ENCODE peak calls at places on chromosome 18, in seven cellular contexts. D is fibroblast of mammary gland, G is A549, J is GM12864, O is cardiac fibroblast, P is IMR-90, C is AG04450. Z is an unnamed sample.

GRCh38 chr18:23924813-23925212 is 89.7 kb upstream of the TTC39C start:
- DNase-seq in G (no peak), P (peak), D (peak), C (no peak), J (no peak), O (peak), Z (no peak)

GRCh38 chr18:10020176-10020575 is 106.4 kb downstream of the VAPA start:
- DNase-seq in J (no peak), D (no peak), P (no peak), O (peak), G (no peak), C (no peak), Z (no peak)

GRCh38 chr18:48815581-48816324 is 135.0 kb downstream of the SMAD7 start:
- DNase-seq in C (no peak), P (peak), J (no peak), O (no peak), G (no peak), D (no peak), Z (no peak)

GRCh38 chr18:58592223-58593214 is 36.4 kb downstream of the ALPK2 start:
- DNase-seq in C (no peak), D (no peak), O (no peak), G (no peak), J (no peak), P (no peak), Z (no peak)

GRCh38 chr18:11658989-11659388 is 30.1 kb upstream of the GNAL start:
- DNase-seq in P (no peak), D (no peak), J (no peak), O (no peak), C (no peak), G (no peak), Z (no peak)

GRCh38 chr18:79489048-79489899 is 93.5 kb downstream of the NFATC1 start:
- DNase-seq in C (no peak), J (no peak), G (no peak), D (no peak), P (no peak), O (no peak), Z (no peak)

GRCh38 chr18:50662177-50662576 is 102.3 kb downstream of the MAPK4 start:
- DNase-seq in C (no peak), O (no peak), G (peak), J (peak), P (peak), D (peak), Z (no peak)

GRCh38 chr18:54916507-54916906 is 42.8 kb downstream of the CCDC68 start:
- DNase-seq in D (no peak), O (no peak), C (no peak), G (no peak), P (no peak), J (no peak), Z (no peak)

GRCh38 chr18:35497006-35497333 is 790 bp downstream of the INO80C start:
- DNase-seq in P (peak), O (peak), J (no peak), C (no peak), G (no peak), D (peak), Z (peak)

GRCh38 chr18:22166070-22166972 is 3.1 kb upstream of the GATA6 start:
- DNase-seq in C (no peak), P (no peak), G (peak), O (peak), J (no peak), D (no peak), Z (no peak)

GRCh38 chr18:77096936-77097886 is 35.4 kb downstream of the MBP start:
- DNase-seq in G (no peak), O (no peak), P (no peak), D (no peak), C (no peak), J (no peak), Z (no peak)

GRCh38 chr18:24659837-24660720 is 199.6 kb downstream of the HRH4 start:
- DNase-seq in P (peak), O (peak), D (peak), C (no peak), G (no peak), J (peak), Z (peak)

GRCh38 chr18:48819276-48819675 is 131.5 kb downstream of the SMAD7 start:
- DNase-seq in G (no peak), C (no peak), D (no peak), J (no peak), P (no peak), O (no peak), Z (no peak)

GRCh38 chr18:58687871-58688308 is 16.6 kb downstream of the MALT1 start:
- DNase-seq in O (no peak), J (peak), G (no peak), D (no peak), C (no peak), P (no peak), Z (no peak)

GRCh38 chr18:27750014-27750413 is 426.9 kb downstream of the CDH2 start:
- DNase-seq in P (peak), J (no peak), O (peak), D (peak), G (peak), C (no peak), Z (peak)

GRCh38 chr18:80175451-80176235 is 66.6 kb downstream of the ADNP2 start:
- DNase-seq in P (no peak), O (no peak), G (no peak), D (no peak), C (no peak), J (no peak), Z (no peak)

GRCh38 chr18:10245517-10246175 is 208.8 kb upstream of the APCDD1 start:
- DNase-seq in O (no peak), J (no peak), P (no peak), D (no peak), C (no peak), G (no peak), Z (no peak)

GRCh38 chr18:26864658-26865057 is 849 bp downstream of the AQP4 start:
- DNase-seq in O (no peak), J (peak), C (no peak), G (no peak), P (no peak), D (no peak), Z (no peak)

GRCh38 chr18:48222118-48222517 is 187.1 kb downstream of the ZBTB7C start:
- DNase-seq in O (peak), D (peak), G (peak), J (peak), P (no peak), C (no peak), Z (peak)

GRCh38 chr18:28161608-28162599 is 15.0 kb downstream of the CDH2 start:
- DNase-seq in G (peak), J (no peak), O (no peak), D (peak), C (no peak), P (peak), Z (no peak)

GRCh38 chr18:11324510-11324909 is 175.1 kb upstream of the PIEZO2 start:
- DNase-seq in O (peak), J (no peak), P (peak), G (no peak), D (peak), C (no peak), Z (peak)

GRCh38 chr18:25672490-25672889 is 320.5 kb upstream of the ZNF521 start:
- DNase-seq in C (no peak), O (no peak), D (no peak), P (no peak), J (no peak), G (no peak), Z (no peak)

GRCh38 chr18:27983780-27984179 is 193.2 kb downstream of the CDH2 start:
- DNase-seq in J (no peak), P (no peak), C (no peak), G (no peak), D (no peak), O (no peak), Z (no peak)

GRCh38 chr18:66077066-66077465 is 326.3 kb downstream of the CDH7 start:
- DNase-seq in J (no peak), P (no peak), C (no peak), O (no peak), D (no peak), G (no peak), Z (no peak)

GRCh38 chr18:25282282-25282681 is 69.7 kb downstream of the ZNF521 start:
- DNase-seq in C (no peak), P (no peak), O (no peak), J (no peak), G (no peak), D (no peak), Z (no peak)

GRCh38 chr18:77374106-77374505 is 124.5 kb downstream of the GALR1 start:
- DNase-seq in O (no peak), C (no peak), P (no peak), G (no peak), D (no peak), J (no peak), Z (peak)

GRCh38 chr18:27008575-27008974 is 143.1 kb upstream of the AQP4 start:
- DNase-seq in G (no peak), J (no peak), O (no peak), D (no peak), P (no peak), C (no peak), Z (no peak)

GRCh38 chr18:74567805-74568204 is 29.9 kb upstream of the ZNF407 start:
- DNase-seq in C (no peak), P (no peak), G (no peak), D (no peak), J (no peak), O (no peak), Z (no peak)
- TF ChIP-seq CTCF in C (no peak), P (no peak), G (no peak), D (no peak), J (peak), O (no peak), Z (no peak)

GRCh38 chr18:45775726-45776125 is 49.7 kb upstream of the SIGLEC15 start:
- DNase-seq in O (no peak), J (no peak), C (no peak), P (no peak), G (no peak), D (peak), Z (no peak)
- H3K4me3 ChIP-seq in O (peak), J (peak), C (peak), P (peak), G (peak), D (peak), Z (peak)

GRCh38 chr18:68627812-68628211 is 87.1 kb downstream of the TMX3 start:
- DNase-seq in C (no peak), G (no peak), P (no peak), O (no peak), J (no peak), D (no peak), Z (no peak)

DNA sequence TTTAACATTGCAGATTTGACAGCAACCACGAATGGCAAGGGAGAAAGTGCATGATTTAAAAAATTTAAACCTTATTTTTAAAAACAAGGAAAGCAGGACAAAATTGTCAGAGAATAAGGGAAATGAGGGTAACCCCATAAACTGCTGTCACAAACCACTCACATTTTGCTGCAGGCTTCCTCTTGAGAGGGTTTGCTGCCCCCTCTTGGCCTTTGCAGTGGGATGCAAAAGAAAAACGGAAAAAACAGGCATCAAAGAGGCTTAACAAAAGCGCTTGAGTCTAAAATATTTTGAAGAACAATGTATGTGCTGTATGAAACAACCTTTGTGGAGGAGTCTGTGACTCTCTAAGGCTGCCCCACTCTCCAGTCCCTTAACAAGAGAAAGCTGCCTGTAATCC is 91.6 kb downstream of the TMX3 start:
- DNase-seq in D (peak), G (peak), P (peak), C (peak), J (peak), O (peak), Z (peak)
- TF ChIP-seq CTCF in D (peak), G (peak), P (peak), C (peak), J (peak), O (peak), Z (peak)

GRCh38 chr18:60021556-60021955 is 121.8 kb downstream of the PMAIP1 start:
- DNase-seq in P (no peak), J (no peak), O (no peak), G (no peak), C (no peak), D (no peak), Z (no peak)

GRCh38 chr18:60024345-60024744 is 124.5 kb downstream of the PMAIP1 start:
- DNase-seq in G (no peak), O (no peak), C (no peak), D (no peak), J (no peak), P (no peak), Z (peak)

GRCh38 chr18:60024857-60025256 is 125.1 kb downstream of the PMAIP1 start:
- DNase-seq in C (no peak), J (no peak), O (peak), P (no peak), G (no peak), D (peak), Z (no peak)

GRCh38 chr18:60020107-60020925 is 120.5 kb downstream of the PMAIP1 start:
- DNase-seq in O (no peak), J (no peak), G (no peak), D (peak), C (no peak), P (peak), Z (peak)

DNA sequence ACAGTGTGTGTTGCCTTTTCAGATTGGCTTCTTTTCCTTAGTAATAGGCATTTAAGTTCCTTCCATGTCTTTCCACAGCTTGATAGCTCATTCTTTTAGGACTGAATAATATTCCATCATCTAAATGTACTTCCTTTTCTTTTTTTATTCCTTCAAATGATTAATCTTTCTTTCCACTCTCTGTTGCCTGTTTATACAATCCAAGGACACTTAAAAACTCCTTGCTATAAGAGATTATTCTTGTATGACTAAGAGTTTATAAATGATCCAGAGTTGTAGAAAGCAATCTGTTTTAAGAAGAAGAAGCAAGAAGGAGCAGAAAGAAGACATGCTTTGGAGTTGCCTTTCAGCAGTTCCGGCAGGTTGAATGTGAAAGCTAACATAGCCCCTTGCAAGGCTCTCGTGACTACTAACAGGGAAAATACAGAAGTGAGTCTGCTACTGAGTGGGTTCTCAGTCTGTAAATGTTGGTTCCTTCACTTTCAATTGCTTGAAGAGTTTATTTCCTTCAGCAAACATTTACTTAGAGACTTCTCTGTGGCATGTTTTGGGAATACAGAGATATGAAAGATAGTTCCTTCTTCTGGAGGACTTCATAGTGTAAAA is 123.0 kb downstream of the PMAIP1 start:
- DNase-seq in P (peak), O (no peak), C (no peak), G (no peak), D (no peak), J (no peak), Z (no peak)
- H3K4me3 ChIP-seq in P (no peak), O (no peak), C (no peak), G (no peak), D (no peak), J (no peak), Z (no peak)

GRCh38 chr18:3451989-3452749 is 2.2 kb downstream of the TGIF1 start:
- DNase-seq in C (no peak), D (peak), J (no peak), G (peak), O (peak), P (peak), Z (peak)
- TF ChIP-seq CTCF in C (no peak), D (no peak), J (no peak), G (no peak), O (no peak), P (no peak), Z (no peak)